ENCODE peak calls at places on chromosomes 1 and 21, in six cellular contexts. N is uterus, Y is PC-3, F is dorsolateral prefrontal cortex, L is H7, R is psoas muscle. J is an unnamed sample.

GRCh38 chr1:30847358-30847972 is 61.1 kb downstream of the SDC3 start:
- DNase-seq in N (peak; percentile 76), Y (no peak), F (peak; percentile 85), L (peak; percentile 86), R (peak; percentile 82), J (no peak)

GRCh38 chr1:209808059-209808494 is 2.1 kb upstream of the IRF6 start:
- DNase-seq in N (no peak), Y (peak; percentile 99), F (no peak), L (no peak), R (no peak), J (peak; percentile 97)

GRCh38 chr1:192453360-192454045 is 122.1 kb upstream of the RGS1 start:
- DNase-seq in N (no peak), Y (no peak), F (no peak), L (no peak), R (no peak), J (no peak)

GRCh38 chr1:169624887-169625286 is 5.0 kb downstream of the SELP start:
- DNase-seq in N (no peak), Y (no peak), F (no peak), L (no peak), R (no peak), J (no peak)

GRCh38 chr1:225735252-225736149 is 42.1 kb upstream of the SRP9 start:
- DNase-seq in N (peak; percentile 80), Y (peak; percentile 95), F (peak; percentile 36), L (no peak), R (peak; percentile 85), J (peak; percentile 99)

GRCh38 chr1:169475806-169476205 is 9.9 kb downstream of the SLC19A2 start:
- DNase-seq in N (no peak), Y (no peak), F (no peak), L (no peak), R (no peak), J (no peak)

GRCh38 chr21:42061866-42062542 is 9.1 kb upstream of the UMODL1 start:
- DNase-seq in N (no peak), Y (no peak), F (no peak), L (peak; percentile 72), R (peak; percentile 36), J (peak; percentile 20)

GRCh38 chr1:58783090-58783992 is 506 bp downstream of the JUN start:
- DNase-seq in N (peak; percentile 56), Y (peak; percentile 41), F (peak; percentile 50), L (peak; percentile 70), R (peak; percentile 82), J (peak; percentile 87)

GRCh38 chr1:109115685-109116084 is 1.8 kb downstream of the ELAPOR1 start:
- DNase-seq in N (no peak), Y (no peak), F (no peak), L (no peak), R (no peak), J (no peak)

GRCh38 chr1:171434717-171435346 is 50.5 kb upstream of the PRRC2C start:
- DNase-seq in N (peak; percentile 62), Y (peak; percentile 92), F (no peak), L (no peak), R (no peak), J (peak; percentile 90)

GRCh38 chr1:10561955-10562354 is 87.2 kb downstream of the PEX14 start:
- DNase-seq in N (no peak), Y (no peak), F (no peak), L (peak; percentile 53), R (no peak), J (peak; percentile 40)

GRCh38 chr1:181033128-181033798 is 520 bp upstream of the MR1 start:
- DNase-seq in N (peak; percentile 40), Y (no peak), F (no peak), L (no peak), R (no peak), J (peak; percentile 70)

GRCh38 chr1:100936194-100936967 is 40.5 kb downstream of the SLC30A7 start:
- DNase-seq in N (no peak), Y (no peak), F (no peak), L (no peak), R (no peak), J (no peak)

GRCh38 chr21:34129971-34130597 is 56.7 kb downstream of the MRPS6 start:
- DNase-seq in N (no peak), Y (no peak), F (no peak), L (no peak), R (no peak), J (peak; percentile 52)

GRCh38 chr1:161199506-161200119 is 759 bp upstream of the ADAMTS4 start:
- DNase-seq in N (peak; percentile 42), Y (no peak), F (no peak), L (peak; percentile 48), R (no peak), J (no peak)

GRCh38 chr21:28773036-28773435 is 219.6 kb downstream of the LTN1 start:
- DNase-seq in N (no peak), Y (no peak), F (no peak), L (no peak), R (no peak), J (peak; percentile 27)

GRCh38 chr1:12620931-12621330 is 2.9 kb upstream of the DHRS3 start:
- DNase-seq in N (no peak), Y (no peak), F (no peak), L (no peak), R (no peak), J (no peak)
- H3K4me3 ChIP-seq in N (no peak overlapping the region), Y (no peak overlapping the region), F (no peak overlapping the region), L (no peak overlapping the region), R (no peak overlapping the region), J (no peak overlapping the region)

GRCh38 chr1:182388392-182389134 is 3.0 kb downstream of the GLUL start:
- DNase-seq in N (no peak), Y (no peak), F (no peak), L (no peak), R (no peak), J (peak; percentile 22)
- H3K4me3 ChIP-seq in N (peak overlapping the region; percentile 81), Y (peak overlapping the region; percentile 95), F (peak overlapping the region; percentile 74), L (no peak overlapping the region), R (peak overlapping the region; percentile 96), J (peak overlapping the region; percentile 95)

DNA sequence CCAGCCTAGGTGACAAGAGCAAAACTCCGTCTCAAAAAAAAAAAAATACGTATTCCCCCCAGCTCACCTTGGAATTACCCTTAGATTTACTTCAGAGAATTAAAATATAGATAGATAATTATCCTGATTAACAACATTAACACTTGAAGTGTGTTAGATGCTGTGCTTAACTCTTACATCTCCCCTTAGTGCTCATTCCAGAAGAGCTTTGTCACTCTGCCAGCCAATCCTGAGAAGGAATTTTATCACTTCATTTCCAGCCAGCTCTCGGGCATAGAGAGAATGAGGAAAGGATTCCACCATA is 1.6 kb upstream of the SHC1 start:
- DNase-seq in N (no peak), Y (no peak), F (no peak), L (no peak), R (no peak), J (no peak)
- H3K4me3 ChIP-seq in N (no peak overlapping the region), Y (peak overlapping the region; percentile 80), F (no peak overlapping the region), L (peak overlapping the region; percentile 28), R (peak overlapping the region; percentile 84), J (peak overlapping the region; percentile 82)

DNA sequence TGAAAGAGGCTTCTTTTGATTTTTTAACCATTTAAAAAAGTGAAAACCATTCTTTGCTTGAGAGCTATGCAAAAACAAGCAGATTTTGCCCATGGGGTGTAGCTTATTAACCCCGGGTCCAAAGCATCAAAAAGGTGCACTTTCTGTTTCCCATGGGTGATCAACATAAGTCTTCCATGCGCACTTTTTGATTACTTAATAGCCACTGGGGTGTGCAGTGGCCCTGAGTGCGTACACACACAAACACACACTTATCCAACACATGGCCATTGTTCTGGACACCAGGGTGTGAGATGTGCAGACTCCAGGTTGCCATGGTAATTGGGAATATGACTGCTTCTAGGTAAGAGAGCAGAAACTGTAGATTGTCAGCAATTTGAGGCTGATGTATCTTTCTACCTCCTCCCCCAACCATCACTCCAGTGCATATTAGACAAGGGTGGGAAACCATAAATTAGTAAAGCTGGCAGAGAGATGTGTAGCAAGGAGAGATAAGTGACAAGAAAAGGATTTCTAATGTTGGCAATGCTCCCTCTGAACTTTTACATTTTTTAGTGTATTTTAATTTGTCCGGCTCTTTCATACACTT is 68.8 kb downstream of the MAB21L3 start:
- DNase-seq in N (no peak), Y (no peak), F (no peak), L (no peak), R (no peak), J (no peak)
- H3K4me3 ChIP-seq in N (no peak overlapping the region), Y (no peak overlapping the region), F (no peak overlapping the region), L (no peak overlapping the region), R (no peak overlapping the region), J (no peak overlapping the region)

GRCh38 chr1:15850450-15851079 is 3.1 kb downstream of the SPEN start:
- DNase-seq in N (no peak), Y (no peak), F (no peak), L (no peak), R (no peak), J (peak; percentile 22)
- H3K4me3 ChIP-seq in N (peak overlapping the region; percentile 94), Y (peak overlapping the region; percentile 90), F (peak overlapping the region; percentile 93), L (no peak overlapping the region), R (peak overlapping the region; percentile 95), J (peak overlapping the region; percentile 89)

GRCh38 chr1:211379446-211379845 is 52.8 kb downstream of the TRAF5 start:
- DNase-seq in N (no peak), Y (no peak), F (no peak), L (no peak), R (no peak), J (no peak)

GRCh38 chr1:211378844-211379243 is 52.2 kb downstream of the TRAF5 start:
- DNase-seq in N (no peak), Y (peak; percentile 63), F (no peak), L (no peak), R (no peak), J (peak; percentile 84)

GRCh38 chr1:211382714-211383480 is 56.3 kb downstream of the TRAF5 start:
- DNase-seq in N (peak; percentile 91), Y (peak; percentile 97), F (peak; percentile 91), L (peak; percentile 88), R (peak; percentile 97), J (peak; percentile 98)

GRCh38 chr1:211382182-211382713 is 55.6 kb downstream of the TRAF5 start:
- DNase-seq in N (no peak), Y (peak; percentile 2), F (no peak), L (no peak), R (no peak), J (no peak)

DNA sequence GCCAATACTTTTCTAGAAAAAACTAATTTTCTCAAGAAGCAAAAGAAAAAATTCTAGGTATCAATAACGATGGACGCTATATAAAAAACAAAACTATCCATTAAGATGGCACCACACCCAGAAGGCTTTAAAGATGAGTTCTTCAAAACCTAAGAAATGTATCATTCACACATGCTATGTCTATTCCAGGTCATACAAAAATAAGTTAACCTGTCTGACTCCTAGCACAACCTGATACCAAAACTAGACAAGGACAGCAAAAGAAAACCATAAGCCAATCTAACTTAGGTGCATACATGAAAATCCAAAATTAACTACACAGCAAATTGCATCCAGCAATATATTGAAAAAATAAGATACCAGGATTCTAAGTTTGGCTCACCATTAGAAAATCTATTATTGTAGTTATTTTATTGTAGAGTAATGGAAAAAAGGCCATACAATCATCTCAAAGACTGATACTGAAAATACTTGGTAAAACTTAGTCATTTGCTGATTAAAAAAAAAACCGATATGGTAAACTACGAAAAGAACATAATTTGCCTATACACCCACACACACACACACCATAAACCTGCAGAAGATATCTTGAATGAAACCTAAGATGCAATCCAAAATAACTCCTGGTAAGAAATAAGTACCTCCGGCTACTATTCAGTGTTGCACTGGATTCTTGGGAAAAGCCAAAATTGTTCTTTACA is 55.0 kb downstream of the TRAF5 start:
- DNase-seq in N (no peak), Y (peak; percentile 1), F (no peak), L (no peak), R (no peak), J (no peak)
- H3K4me3 ChIP-seq in N (no peak overlapping the region), Y (peak overlapping the region; percentile 86), F (peak overlapping the region; percentile 71), L (no peak overlapping the region), R (peak overlapping the region; percentile 74), J (peak overlapping the region; percentile 74)